ENCODE peak calls at places on chromosomes 1 and 21, in five cellular contexts. G is endodermal cell; U is CD8-positive, alpha-beta T cell; K is fibroblast of villous mesenchyme; I is ovary. J is an unnamed sample.

GRCh38 chr1:97680460-97680859 is 240.4 kb downstream of the DPYD start:
- DNase-seq in U (no peak), G (no peak), I (no peak), K (no peak), J (no peak)

GRCh38 chr1:225882008-225882698 is at the start of gene TMEM63A:
- DNase-seq in K (peak), G (peak), U (peak), I (peak), J (peak)

GRCh38 chr21:45153358-45154318 is 79.3 kb downstream of the ADARB1 start:
- DNase-seq in K (no peak), G (no peak), U (no peak), I (no peak), J (no peak)

GRCh38 chr1:230057681-230058565 is 9.1 kb upstream of the GALNT2 start:
- DNase-seq in G (peak), I (no peak), K (no peak), U (no peak), J (no peak)

GRCh38 chr1:39499668-39500067 is 8.2 kb downstream of the BMP8A start:
- DNase-seq in U (no peak), I (peak), G (no peak), K (no peak), J (peak)

GRCh38 chr1:93591833-93592635 is 89.6 kb downstream of the BCAR3 start:
- DNase-seq in I (no peak), G (no peak), U (no peak), K (no peak), J (no peak)

GRCh38 chr1:208597571-208597970 is 353.4 kb upstream of the PLXNA2 start:
- DNase-seq in U (no peak), G (no peak), I (no peak), K (no peak), J (no peak)

GRCh38 chr1:168920456-168921094 is 185.9 kb upstream of the ATP1B1 start:
- DNase-seq in G (no peak), K (peak), U (no peak), I (no peak), J (peak)

GRCh38 chr1:112849425-112849966 is 106.5 kb downstream of the SLC16A1 start:
- DNase-seq in U (no peak), I (no peak), G (peak), K (peak), J (no peak)
- H3K4me3 ChIP-seq in U (no peak), I (peak), G (peak), K (peak), J (peak)

DNA sequence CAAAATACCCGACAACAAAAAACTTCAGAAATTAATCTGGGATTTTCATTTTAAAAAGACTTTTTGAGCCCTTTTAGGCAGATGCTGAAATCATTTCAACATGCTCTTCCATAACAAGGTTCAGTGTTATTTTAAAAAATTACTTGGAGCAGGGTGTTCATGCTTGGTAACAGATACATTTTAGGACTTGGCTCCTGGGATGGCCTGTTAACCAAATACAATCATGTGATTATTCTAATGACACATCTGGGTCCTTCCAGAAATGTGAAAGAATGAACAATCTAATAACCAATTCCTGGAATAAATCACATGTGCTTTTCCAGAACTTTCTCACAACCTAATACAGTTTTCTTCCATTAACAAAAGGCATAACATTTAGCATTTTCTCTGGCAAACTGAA is 379.8 kb upstream of the RUNX1 start:
- DNase-seq in U (no peak), G (no peak), I (no peak), K (no peak), J (no peak)
- H3K4me3 ChIP-seq in U (no peak), G (no peak), I (no peak), K (no peak), J (no peak)

DNA sequence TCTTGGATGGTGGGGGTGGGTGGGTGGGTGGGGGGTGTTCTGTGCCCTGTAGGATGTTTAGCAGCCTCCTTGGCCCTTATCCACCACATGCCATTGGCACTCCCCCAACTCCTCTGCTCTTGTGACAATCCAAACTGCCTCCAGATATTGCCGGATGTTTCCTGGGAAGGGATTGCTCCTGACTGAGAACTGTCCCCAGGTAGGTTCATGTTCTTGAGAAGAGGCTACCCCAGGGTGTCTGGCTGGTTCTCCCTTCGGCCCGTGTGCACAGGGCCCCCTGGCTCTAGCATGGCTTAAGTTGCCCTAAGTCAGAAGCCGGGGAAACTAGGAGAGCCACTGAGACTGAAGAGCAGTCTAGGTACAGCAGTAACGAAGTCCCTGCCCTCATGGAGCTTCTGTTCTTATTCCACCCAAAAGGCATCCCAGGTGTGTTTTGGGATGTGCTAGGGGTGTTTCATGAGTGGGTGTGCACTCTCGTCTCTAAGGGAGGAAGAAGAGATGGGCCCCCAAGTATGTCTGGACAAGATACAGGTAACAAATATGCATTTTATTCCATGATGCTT is 19.8 kb upstream of the THRAP3 start:
- DNase-seq in I (peak), G (no peak), K (peak), U (no peak), J (peak)
- H3K4me3 ChIP-seq in I (no peak), G (no peak), K (no peak), U (no peak), J (no peak)

DNA sequence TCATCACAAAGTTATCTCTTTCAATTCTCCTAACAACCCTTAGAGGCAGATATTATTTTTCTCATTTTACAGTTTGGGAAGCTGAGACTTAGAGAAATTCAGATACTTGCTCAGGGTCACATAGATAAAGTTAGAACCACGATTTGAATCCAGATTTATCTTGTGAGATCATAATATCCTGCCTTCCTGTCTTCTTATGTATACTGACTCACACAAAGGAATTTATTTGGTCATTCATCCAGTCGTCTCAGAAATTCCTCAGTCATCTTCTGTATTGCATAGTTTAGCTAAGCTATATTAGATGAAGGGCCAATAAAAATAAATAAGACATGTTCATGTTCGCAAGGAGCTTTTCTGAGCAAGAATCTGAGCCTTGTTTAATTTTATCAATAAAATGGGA is 35.8 kb upstream of the RUNX1 start:
- DNase-seq in K (peak), G (no peak), I (no peak), U (no peak), J (no peak)
- H3K4me3 ChIP-seq in K (no peak), G (no peak), I (no peak), U (no peak), J (no peak)

DNA sequence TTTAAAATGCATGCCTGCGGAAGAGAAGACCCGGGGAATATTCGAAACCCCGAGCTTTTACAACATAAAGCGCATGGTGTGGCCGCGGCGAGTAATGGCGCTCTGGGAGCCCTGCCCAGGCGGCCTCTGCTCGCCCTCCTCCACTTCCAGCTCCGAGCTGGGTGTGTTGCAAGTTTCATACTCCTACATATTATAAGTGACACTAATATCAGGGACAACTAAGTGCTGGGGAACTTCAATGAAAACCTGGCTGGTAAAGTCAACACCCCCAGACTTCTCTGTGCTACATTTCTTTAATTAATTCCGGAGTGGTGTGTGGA is 11.8 kb downstream of the SIM2 start:
- DNase-seq in U (no peak), G (peak), I (no peak), K (no peak), J (no peak)
- H3K4me3 ChIP-seq in U (no peak), G (peak), I (no peak), K (no peak), J (no peak)

GRCh38 chr1:6027591-6027990 is 18.1 kb upstream of the KCNAB2 start:
- DNase-seq in G (no peak), I (no peak), K (no peak), U (no peak), J (no peak)

GRCh38 chr1:6023346-6023745 is 22.3 kb upstream of the KCNAB2 start:
- DNase-seq in U (no peak), I (no peak), G (no peak), K (no peak), J (no peak)

GRCh38 chr1:6026095-6026809 is 19.4 kb upstream of the KCNAB2 start:
- DNase-seq in K (peak), U (peak), G (peak), I (no peak), J (peak)

GRCh38 chr1:6024376-6024775 is 21.3 kb upstream of the KCNAB2 start:
- DNase-seq in I (no peak), K (no peak), G (no peak), U (no peak), J (no peak)

DNA sequence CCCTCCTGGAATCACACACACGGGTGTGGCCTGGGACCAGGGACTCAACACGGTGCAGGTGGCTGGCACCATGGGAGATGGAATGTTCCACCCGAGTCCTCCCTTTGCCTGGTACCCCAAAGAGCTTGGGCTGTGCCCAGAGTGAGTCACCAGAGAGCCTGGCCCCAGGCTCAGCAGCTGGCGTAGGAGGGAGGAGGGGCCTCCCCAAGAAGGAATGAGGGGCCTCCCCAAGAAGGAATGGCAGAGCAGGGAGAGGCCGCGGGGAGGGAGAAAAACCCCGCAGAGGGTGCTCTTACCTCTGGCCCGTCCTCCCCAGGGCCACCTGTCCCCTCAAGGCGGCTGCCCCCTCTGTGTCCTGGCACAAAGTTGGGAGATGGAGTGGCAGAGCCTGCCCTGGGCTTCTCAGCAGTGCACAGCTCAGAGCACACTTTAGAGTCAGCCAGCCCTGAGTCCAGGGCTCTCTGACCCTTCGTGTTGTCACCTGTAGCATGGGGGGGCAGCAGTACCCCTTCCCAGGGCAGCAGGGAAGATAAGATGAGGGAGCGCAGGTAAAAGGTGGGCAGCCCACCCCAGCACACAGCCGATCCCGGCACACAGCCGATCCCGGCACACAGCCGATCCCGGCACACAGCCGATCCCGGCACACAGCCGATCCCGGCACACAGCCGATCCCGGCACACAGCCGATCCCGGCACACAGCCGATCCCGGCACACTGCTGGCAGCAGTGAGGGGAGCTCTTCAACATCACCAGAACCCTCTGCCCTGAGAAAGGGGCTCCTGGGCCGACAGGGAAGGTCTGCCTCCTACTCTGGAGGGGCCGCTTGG is 20.2 kb upstream of the KCNAB2 start:
- DNase-seq in U (no peak), K (peak), I (no peak), G (no peak), J (peak)
- H3K4me3 ChIP-seq in U (peak), K (no peak), I (no peak), G (no peak), J (peak)